ENCODE peak calls at places on chromosomes 12 and 14, in seven cellular contexts. One of them, this sample, is unnamed.

GRCh38 chr14:54650331-54651017 is 83.5 kb downstream of the SAMD4A start:
- DNase-seq in cardiac muscle cell: peak
- DNase-seq in epithelial cell of esophagus: peak
- DNase-seq in tibial artery: peak
- DNase-seq in HCT116: no peak
- DNase-seq in astrocyte of the cerebellum: no peak
- DNase-seq in foreskin fibroblast: peak
- DNase-seq in this sample: peak

GRCh38 chr14:59871166-59871495 is 555 bp upstream of the RTN1 start:
- DNase-seq in cardiac muscle cell: no peak
- DNase-seq in epithelial cell of esophagus: no peak
- DNase-seq in tibial artery: no peak
- DNase-seq in HCT116: no peak
- DNase-seq in astrocyte of the cerebellum: no peak
- DNase-seq in foreskin fibroblast: no peak
- DNase-seq in this sample: no peak

GRCh38 chr14:92217956-92218355 is 96.2 kb downstream of the CPSF2 start:
- DNase-seq in cardiac muscle cell: no peak
- DNase-seq in epithelial cell of esophagus: no peak
- DNase-seq in tibial artery: no peak
- DNase-seq in HCT116: no peak
- DNase-seq in astrocyte of the cerebellum: no peak
- DNase-seq in foreskin fibroblast: peak
- DNase-seq in this sample: peak

GRCh38 chr12:127416796-127417195 is 850.2 kb upstream of the TMEM132C start:
- DNase-seq in cardiac muscle cell: no peak
- DNase-seq in epithelial cell of esophagus: peak
- DNase-seq in tibial artery: no peak
- DNase-seq in HCT116: no peak
- DNase-seq in astrocyte of the cerebellum: no peak
- DNase-seq in foreskin fibroblast: no peak
- DNase-seq in this sample: peak

GRCh38 chr14:35368139-35368460 is 36.4 kb downstream of the NFKBIA start:
- DNase-seq in cardiac muscle cell: no peak
- DNase-seq in epithelial cell of esophagus: no peak
- DNase-seq in tibial artery: no peak
- DNase-seq in HCT116: no peak
- DNase-seq in astrocyte of the cerebellum: no peak
- DNase-seq in foreskin fibroblast: no peak
- DNase-seq in this sample: no peak

GRCh38 chr12:57522887-57523705 is 472 bp downstream of the MBD6 start:
- DNase-seq in cardiac muscle cell: peak
- DNase-seq in epithelial cell of esophagus: peak
- DNase-seq in tibial artery: peak
- DNase-seq in HCT116: no peak
- DNase-seq in astrocyte of the cerebellum: no peak
- DNase-seq in foreskin fibroblast: no peak
- DNase-seq in this sample: peak

GRCh38 chr12:116188581-116188980 is 88.9 kb downstream of the MED13L start:
- DNase-seq in cardiac muscle cell: no peak
- DNase-seq in epithelial cell of esophagus: no peak
- DNase-seq in tibial artery: no peak
- DNase-seq in HCT116: no peak
- DNase-seq in astrocyte of the cerebellum: no peak
- DNase-seq in foreskin fibroblast: no peak
- DNase-seq in this sample: no peak

GRCh38 chr14:91221270-91221669 is 23.2 kb downstream of the GPR68 start:
- DNase-seq in cardiac muscle cell: no peak
- DNase-seq in epithelial cell of esophagus: no peak
- DNase-seq in tibial artery: no peak
- DNase-seq in HCT116: no peak
- DNase-seq in astrocyte of the cerebellum: no peak
- DNase-seq in foreskin fibroblast: no peak
- DNase-seq in this sample: no peak

GRCh38 chr14:76955575-76956252 is 72.8 kb downstream of the IRF2BPL start:
- DNase-seq in cardiac muscle cell: peak
- DNase-seq in epithelial cell of esophagus: peak
- DNase-seq in tibial artery: no peak
- DNase-seq in HCT116: no peak
- DNase-seq in astrocyte of the cerebellum: no peak
- DNase-seq in foreskin fibroblast: peak
- DNase-seq in this sample: no peak

DNA sequence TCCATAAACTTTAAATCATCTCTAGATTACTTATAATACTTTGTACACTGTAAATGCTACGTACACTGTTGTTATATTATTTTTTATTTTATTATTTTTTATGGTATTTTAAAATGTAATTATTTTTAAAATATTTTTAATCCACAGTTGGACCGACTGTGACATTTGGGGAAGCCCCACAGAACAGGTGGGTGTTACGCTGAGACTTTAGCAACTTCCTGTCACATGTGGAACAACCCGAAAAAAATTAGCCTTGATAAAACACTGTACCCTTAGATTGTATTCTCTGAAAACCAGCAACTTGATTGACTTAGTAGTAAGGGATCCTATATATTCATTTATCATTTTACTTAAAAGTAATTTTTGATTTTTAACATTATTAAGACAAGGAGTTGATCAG is 1755.7 kb upstream of the SEL1L start:
- DNase-seq in cardiac muscle cell: no peak
- DNase-seq in epithelial cell of esophagus: no peak
- DNase-seq in tibial artery: no peak
- DNase-seq in HCT116: no peak
- DNase-seq in astrocyte of the cerebellum: no peak
- DNase-seq in foreskin fibroblast: no peak
- DNase-seq in this sample: no peak
- TF ChIP-seq CTCF in cardiac muscle cell: no peak
- TF ChIP-seq CTCF in epithelial cell of esophagus: no peak
- TF ChIP-seq CTCF in tibial artery: no peak
- TF ChIP-seq CTCF in HCT116: no peak
- TF ChIP-seq CTCF in astrocyte of the cerebellum: no peak
- TF ChIP-seq CTCF in foreskin fibroblast: no peak
- TF ChIP-seq CTCF in this sample: no peak

GRCh38 chr12:101710289-101710688 is 12.8 kb downstream of the CHPT1 start:
- DNase-seq in cardiac muscle cell: no peak
- DNase-seq in epithelial cell of esophagus: no peak
- DNase-seq in tibial artery: no peak
- DNase-seq in HCT116: no peak
- DNase-seq in astrocyte of the cerebellum: no peak
- DNase-seq in foreskin fibroblast: no peak
- DNase-seq in this sample: no peak

GRCh38 chr12:101715045-101715444 is 17.6 kb downstream of the CHPT1 start:
- DNase-seq in cardiac muscle cell: no peak
- DNase-seq in epithelial cell of esophagus: no peak
- DNase-seq in tibial artery: no peak
- DNase-seq in HCT116: no peak
- DNase-seq in astrocyte of the cerebellum: no peak
- DNase-seq in foreskin fibroblast: no peak
- DNase-seq in this sample: no peak

GRCh38 chr12:101707131-101707782 is 9.8 kb downstream of the CHPT1 start:
- DNase-seq in cardiac muscle cell: peak
- DNase-seq in epithelial cell of esophagus: no peak
- DNase-seq in tibial artery: no peak
- DNase-seq in HCT116: no peak
- DNase-seq in astrocyte of the cerebellum: no peak
- DNase-seq in foreskin fibroblast: no peak
- DNase-seq in this sample: peak

GRCh38 chr12:101713930-101714329 is 16.5 kb downstream of the CHPT1 start:
- DNase-seq in cardiac muscle cell: no peak
- DNase-seq in epithelial cell of esophagus: no peak
- DNase-seq in tibial artery: no peak
- DNase-seq in HCT116: no peak
- DNase-seq in astrocyte of the cerebellum: no peak
- DNase-seq in foreskin fibroblast: no peak
- DNase-seq in this sample: no peak

GRCh38 chr12:101713059-101713682 is 15.7 kb downstream of the CHPT1 start:
- DNase-seq in cardiac muscle cell: no peak
- DNase-seq in epithelial cell of esophagus: no peak
- DNase-seq in tibial artery: peak
- DNase-seq in HCT116: no peak
- DNase-seq in astrocyte of the cerebellum: no peak
- DNase-seq in foreskin fibroblast: no peak
- DNase-seq in this sample: peak
- H3K4me3 ChIP-seq in cardiac muscle cell: no peak
- H3K4me3 ChIP-seq in epithelial cell of esophagus: no peak
- H3K4me3 ChIP-seq in tibial artery: no peak
- H3K4me3 ChIP-seq in HCT116: no peak
- H3K4me3 ChIP-seq in astrocyte of the cerebellum: no peak
- H3K4me3 ChIP-seq in foreskin fibroblast: no peak
- H3K4me3 ChIP-seq in this sample: no peak

GRCh38 chr12:103586132-103586531 is 941 bp upstream of the STAB2 start:
- DNase-seq in cardiac muscle cell: no peak
- DNase-seq in epithelial cell of esophagus: no peak
- DNase-seq in tibial artery: no peak
- DNase-seq in HCT116: no peak
- DNase-seq in astrocyte of the cerebellum: no peak
- DNase-seq in foreskin fibroblast: no peak
- DNase-seq in this sample: peak
- TF ChIP-seq CTCF in cardiac muscle cell: no peak
- TF ChIP-seq CTCF in epithelial cell of esophagus: peak
- TF ChIP-seq CTCF in tibial artery: no peak
- TF ChIP-seq CTCF in HCT116: peak
- TF ChIP-seq CTCF in astrocyte of the cerebellum: peak
- TF ChIP-seq CTCF in foreskin fibroblast: peak
- TF ChIP-seq CTCF in this sample: peak

GRCh38 chr14:93426750-93427149 is 4.0 kb upstream of the UNC79 start:
- DNase-seq in cardiac muscle cell: no peak
- DNase-seq in epithelial cell of esophagus: no peak
- DNase-seq in tibial artery: no peak
- DNase-seq in HCT116: no peak
- DNase-seq in astrocyte of the cerebellum: no peak
- DNase-seq in foreskin fibroblast: no peak
- DNase-seq in this sample: no peak

GRCh38 chr14:93430889-93431670 is at the start of gene UNC79:
- DNase-seq in cardiac muscle cell: peak
- DNase-seq in epithelial cell of esophagus: peak
- DNase-seq in tibial artery: no peak
- DNase-seq in HCT116: no peak
- DNase-seq in astrocyte of the cerebellum: no peak
- DNase-seq in foreskin fibroblast: no peak
- DNase-seq in this sample: peak

DNA sequence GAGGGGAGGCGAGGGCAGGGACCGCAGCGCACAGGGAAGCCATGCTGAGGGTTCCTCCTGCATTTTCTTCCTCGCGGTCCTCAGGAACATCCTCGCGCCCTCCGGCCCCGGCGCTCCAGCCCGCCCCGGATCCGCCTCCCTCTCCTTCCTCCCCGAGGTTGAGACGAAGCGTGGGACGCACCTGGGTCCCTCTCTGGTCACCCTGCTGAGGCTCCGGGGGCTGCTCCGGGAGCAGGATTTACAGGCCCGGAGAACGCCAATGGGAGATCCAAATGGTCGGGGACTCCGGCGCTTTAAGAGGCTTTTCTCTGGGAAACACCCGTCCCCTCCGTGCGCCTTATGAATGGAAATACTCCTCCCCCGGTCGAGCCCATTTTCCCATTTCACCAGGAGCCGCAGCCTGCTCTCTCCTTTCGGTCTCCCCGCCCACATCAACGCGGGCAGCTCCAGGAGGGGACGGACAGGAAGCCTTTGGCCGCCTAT is 379 bp upstream of the UNC79 start:
- DNase-seq in cardiac muscle cell: peak
- DNase-seq in epithelial cell of esophagus: peak
- DNase-seq in tibial artery: no peak
- DNase-seq in HCT116: no peak
- DNase-seq in astrocyte of the cerebellum: no peak
- DNase-seq in foreskin fibroblast: no peak
- DNase-seq in this sample: peak
- H3K4me3 ChIP-seq in cardiac muscle cell: peak
- H3K4me3 ChIP-seq in epithelial cell of esophagus: no peak
- H3K4me3 ChIP-seq in tibial artery: no peak
- H3K4me3 ChIP-seq in HCT116: no peak
- H3K4me3 ChIP-seq in astrocyte of the cerebellum: peak
- H3K4me3 ChIP-seq in foreskin fibroblast: no peak
- H3K4me3 ChIP-seq in this sample: peak

GRCh38 chr12:109881752-109882151 is 1.4 kb upstream of the GLTP start:
- DNase-seq in cardiac muscle cell: no peak
- DNase-seq in epithelial cell of esophagus: peak
- DNase-seq in tibial artery: no peak
- DNase-seq in HCT116: no peak
- DNase-seq in astrocyte of the cerebellum: no peak
- DNase-seq in foreskin fibroblast: no peak
- DNase-seq in this sample: no peak

GRCh38 chr12:109879332-109880048 is 851 bp downstream of the GLTP start:
- DNase-seq in cardiac muscle cell: peak
- DNase-seq in epithelial cell of esophagus: no peak
- DNase-seq in tibial artery: no peak
- DNase-seq in HCT116: no peak
- DNase-seq in astrocyte of the cerebellum: no peak
- DNase-seq in foreskin fibroblast: no peak
- DNase-seq in this sample: peak

GRCh38 chr12:109878749-109879148 is 1.6 kb downstream of the GLTP start:
- DNase-seq in cardiac muscle cell: no peak
- DNase-seq in epithelial cell of esophagus: peak
- DNase-seq in tibial artery: no peak
- DNase-seq in HCT116: no peak
- DNase-seq in astrocyte of the cerebellum: no peak
- DNase-seq in foreskin fibroblast: no peak
- DNase-seq in this sample: no peak

GRCh38 chr12:109880938-109881337 is 597 bp upstream of the GLTP start:
- DNase-seq in cardiac muscle cell: no peak
- DNase-seq in epithelial cell of esophagus: peak
- DNase-seq in tibial artery: no peak
- DNase-seq in HCT116: no peak
- DNase-seq in astrocyte of the cerebellum: no peak
- DNase-seq in foreskin fibroblast: no peak
- DNase-seq in this sample: no peak

DNA sequence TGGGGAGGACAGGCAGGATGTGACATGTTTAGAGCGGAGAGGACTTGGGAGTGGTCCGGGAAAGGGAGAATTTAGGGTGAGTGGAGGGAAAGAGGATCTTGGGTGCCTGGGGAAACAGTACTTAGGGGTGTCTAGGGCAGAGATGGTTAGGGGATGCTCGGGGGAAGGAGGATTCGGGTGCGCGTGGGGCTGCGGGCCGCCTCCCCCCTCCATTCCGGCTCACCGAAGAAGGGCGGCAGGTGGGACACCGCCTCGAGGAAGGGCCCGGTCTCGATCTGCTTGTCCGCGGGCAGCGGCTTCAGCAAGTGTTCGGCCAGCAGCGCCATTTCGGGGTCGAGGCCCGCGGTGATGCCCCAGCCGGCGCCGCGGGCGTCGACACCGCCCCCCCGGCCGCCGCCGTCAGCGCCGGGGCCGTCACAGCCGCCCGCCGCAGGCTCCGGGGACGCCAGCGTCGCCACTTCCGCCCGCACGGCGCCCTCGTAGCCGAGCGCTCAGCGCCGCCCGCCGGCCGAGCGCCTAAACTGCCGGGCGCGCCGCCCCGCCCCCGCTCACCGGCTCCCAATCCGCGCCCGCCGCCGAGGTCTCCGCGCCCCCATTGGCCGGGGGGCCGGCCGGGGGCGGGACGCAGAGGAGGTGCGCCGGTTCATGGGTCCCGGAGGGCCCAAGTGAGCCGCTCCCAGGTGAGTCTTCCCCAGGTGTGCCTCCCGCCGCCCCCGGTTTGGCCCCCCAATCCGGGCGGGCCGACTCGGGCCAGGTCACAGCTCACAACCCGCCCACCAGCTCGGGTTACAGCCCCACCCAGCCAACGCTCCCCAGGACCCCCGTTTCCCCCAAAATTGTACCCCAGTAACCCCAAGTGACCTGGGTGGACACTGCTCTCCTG is at the start of gene GLTP:
- DNase-seq in cardiac muscle cell: peak
- DNase-seq in epithelial cell of esophagus: peak
- DNase-seq in tibial artery: peak
- DNase-seq in HCT116: peak
- DNase-seq in astrocyte of the cerebellum: peak
- DNase-seq in foreskin fibroblast: peak
- DNase-seq in this sample: peak
- TF ChIP-seq CTCF in cardiac muscle cell: peak
- TF ChIP-seq CTCF in epithelial cell of esophagus: no peak
- TF ChIP-seq CTCF in tibial artery: peak
- TF ChIP-seq CTCF in HCT116: peak
- TF ChIP-seq CTCF in astrocyte of the cerebellum: no peak
- TF ChIP-seq CTCF in foreskin fibroblast: no peak
- TF ChIP-seq CTCF in this sample: peak